ENCODE peak calls at places on chromosomes 11 and 22, in eight cellular contexts. L, F, G, D, N, I, W and J are unnamed samples.

GRCh38 chr11:88431675-88432341 is 94.3 kb upstream of the CTSC start:
- DNase-seq in L (no peak), F (no peak), G (no peak), D (no peak), N (no peak), I (no peak), W (no peak), J (no peak)

GRCh38 chr22:25735657-25736056 is 6.3 kb upstream of the MYO18B start:
- DNase-seq in L (no peak), F (no peak), G (no peak), D (no peak), N (no peak), I (no peak), W (no peak), J (no peak)

GRCh38 chr11:126461996-126462395 is 106.5 kb downstream of the ST3GAL4 start:
- DNase-seq in L (no peak), F (no peak), G (no peak), D (no peak), N (no peak), I (no peak), W (no peak), J (no peak)

GRCh38 chr11:122737951-122738693 is 82.6 kb downstream of the UBASH3B start:
- DNase-seq in L (no peak), F (no peak), G (no peak), D (peak; percentile 30), N (no peak), I (no peak), W (no peak), J (no peak)

GRCh38 chr22:42431401-42432019 is 693 bp downstream of the NFAM1 start:
- DNase-seq in L (no peak), F (no peak), G (no peak), D (no peak), N (no peak), I (no peak), W (no peak), J (no peak)

GRCh38 chr11:13765886-13766285 is 97.4 kb downstream of the FAR1 start:
- DNase-seq in L (no peak), F (no peak), G (no peak), D (no peak), N (no peak), I (no peak), W (no peak), J (no peak)

GRCh38 chr22:26751217-26751616 is 93.8 kb downstream of the MIAT start:
- DNase-seq in L (no peak), F (no peak), G (peak; percentile 48), D (peak; percentile 96), N (peak; percentile 61), I (no peak), W (no peak), J (no peak)

GRCh38 chr11:69696749-69697488 is 6.9 kb downstream of the FGF19 start:
- DNase-seq in L (no peak), F (no peak), G (no peak), D (no peak), N (no peak), I (no peak), W (no peak), J (no peak)

GRCh38 chr22:44328762-44329161 is 16.0 kb upstream of the SHISAL1 start:
- DNase-seq in L (no peak), F (no peak), G (no peak), D (no peak), N (no peak), I (no peak), W (no peak), J (no peak)

GRCh38 chr11:68012843-68013610 is 2.9 kb downstream of the ALDH3B1 start:
- DNase-seq in L (peak; percentile 35), F (no peak), G (no peak), D (peak; percentile 48), N (peak; percentile 98), I (no peak), W (peak; percentile 89), J (no peak)

GRCh38 chr11:16986434-16987204 is 27.6 kb downstream of the PLEKHA7 start:
- DNase-seq in L (peak; percentile 93), F (no peak), G (no peak), D (no peak), N (peak; percentile 48), I (peak; percentile 75), W (peak; percentile 90), J (no peak)

GRCh38 chr22:24435861-24436351 is 8.5 kb downstream of the ADORA2A start:
- DNase-seq in L (no peak), F (no peak), G (no peak), D (no peak), N (no peak), I (no peak), W (peak; percentile 79), J (no peak)

GRCh38 chr11:70158201-70158600 is 44.9 kb upstream of the FADD start:
- DNase-seq in L (no peak), F (no peak), G (no peak), D (peak; percentile 48), N (peak; percentile 25), I (no peak), W (no peak), J (no peak)

GRCh38 chr11:5369793-5370192 is 13.8 kb upstream of the OR51M1 start:
- DNase-seq in L (no peak), F (no peak), G (no peak), D (no peak), N (peak; percentile 38), I (no peak), W (no peak), J (no peak)

DNA sequence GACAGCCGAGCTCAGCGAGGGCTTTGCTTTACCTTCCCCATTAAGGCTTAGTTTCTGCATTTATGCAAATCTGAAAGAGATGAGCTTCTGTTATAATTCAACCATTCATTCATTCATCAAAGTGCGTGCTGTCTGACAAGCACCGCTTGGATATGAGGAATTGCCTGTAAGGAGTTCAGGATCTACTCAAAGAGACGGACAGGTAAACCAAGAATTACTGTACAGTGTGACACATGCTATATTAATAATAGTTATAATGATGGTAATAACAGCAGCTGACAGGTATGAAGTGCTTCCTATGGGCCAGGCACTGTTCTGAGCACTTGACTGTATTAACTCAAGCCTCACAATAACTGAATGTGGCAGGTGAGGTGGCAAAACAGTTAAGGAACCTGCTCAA is 109.9 kb upstream of the TBCEL start:
- DNase-seq in L (no peak), F (no peak), G (no peak), D (no peak), N (no peak), I (no peak), W (no peak), J (no peak)
- H3K9me3 ChIP-seq in L (no peaks in the 10 kb centered on the region), F (no peaks in the 10 kb centered on the region), G (no peaks in the 10 kb centered on the region), D (no peaks in the 10 kb centered on the region), N (no peaks in the 10 kb centered on the region), I (no peaks in the 10 kb centered on the region), W (no peaks in the 10 kb centered on the region), J (no peaks in the 10 kb centered on the region)

GRCh38 chr11:75768112-75768908 is at the start of gene DGAT2:
- DNase-seq in L (peak; percentile 62), F (peak; percentile 78), G (peak; percentile 70), D (peak; percentile 56), N (peak; percentile 83), I (peak; percentile 47), W (peak; percentile 87), J (peak; percentile 70)

GRCh38 chr11:75767228-75767572 is 1.4 kb upstream of the DGAT2 start:
- DNase-seq in L (no peak), F (no peak), G (no peak), D (no peak), N (no peak), I (no peak), W (peak; percentile 24), J (no peak)

GRCh38 chr11:75766449-75767227 is 1.9 kb upstream of the DGAT2 start:
- DNase-seq in L (peak; percentile 6), F (no peak), G (no peak), D (no peak), N (no peak), I (no peak), W (no peak), J (no peak)

GRCh38 chr11:75767793-75768111 is 826 bp upstream of the DGAT2 start:
- DNase-seq in L (no peak), F (no peak), G (no peak), D (no peak), N (no peak), I (no peak), W (no peak), J (no peak)

GRCh38 chr11:75768909-75769771 is 562 bp downstream of the DGAT2 start:
- DNase-seq in L (no peak), F (no peak), G (no peak), D (no peak), N (no peak), I (no peak), W (peak; percentile 69), J (no peak)
- H3K4me3 ChIP-seq in L (peak overlapping the region; percentile 44), F (peak overlapping the region; percentile 69), G (peak overlapping the region; percentile 58), D (peak overlapping the region; percentile 43), N (peak overlapping the region; percentile 35), I (peak overlapping the region; percentile 79), W (peak overlapping the region; percentile 50), J (peak overlapping the region; percentile 40)

DNA sequence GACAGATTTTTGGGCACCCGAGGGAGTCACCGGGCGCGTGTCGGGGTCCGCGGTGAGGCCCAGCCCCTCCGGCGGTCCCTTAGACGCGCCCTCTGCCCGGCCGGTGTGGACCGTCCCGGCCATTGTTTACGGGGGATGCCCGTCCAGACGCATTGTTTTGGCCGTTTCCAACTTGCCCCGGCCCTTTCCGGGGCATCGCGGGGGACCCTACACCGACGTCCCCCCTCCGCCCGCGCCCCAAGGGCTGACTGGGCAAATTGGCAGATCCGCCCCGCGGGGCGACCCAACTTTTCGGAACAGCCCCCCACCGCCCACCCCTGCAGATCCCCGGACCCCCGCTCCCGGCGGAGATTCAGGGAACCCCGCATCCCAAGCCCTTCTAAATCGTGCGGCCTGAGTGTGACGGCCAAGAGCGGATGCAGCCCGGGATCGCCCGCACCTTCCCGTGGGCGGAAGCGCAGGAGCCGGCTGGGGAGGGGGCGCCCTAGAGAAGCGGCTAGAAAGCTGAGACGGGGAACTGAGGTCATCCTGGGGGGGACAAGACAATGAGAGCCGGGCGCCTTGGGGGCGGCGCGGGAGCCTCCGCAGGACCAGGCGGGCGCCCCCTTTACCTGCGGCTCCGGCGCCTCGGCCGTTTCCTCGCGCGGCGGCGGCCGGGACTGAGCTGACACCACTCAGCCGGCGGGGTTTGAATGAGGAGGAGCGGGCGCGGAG is 17.1 kb upstream of the CCT8L2 start:
- DNase-seq in L (no peak), F (no peak), G (no peak), D (no peak), N (no peak), I (no peak), W (no peak), J (no peak)
- H3K9me3 ChIP-seq in L (no peaks in the 10 kb centered on the region), F (no peaks in the 10 kb centered on the region), G (no peaks in the 10 kb centered on the region), D (no peaks in the 10 kb centered on the region), N (no peaks in the 10 kb centered on the region), I (no peaks in the 10 kb centered on the region), W (no peaks in the 10 kb centered on the region), J (no peaks in the 10 kb centered on the region)

DNA sequence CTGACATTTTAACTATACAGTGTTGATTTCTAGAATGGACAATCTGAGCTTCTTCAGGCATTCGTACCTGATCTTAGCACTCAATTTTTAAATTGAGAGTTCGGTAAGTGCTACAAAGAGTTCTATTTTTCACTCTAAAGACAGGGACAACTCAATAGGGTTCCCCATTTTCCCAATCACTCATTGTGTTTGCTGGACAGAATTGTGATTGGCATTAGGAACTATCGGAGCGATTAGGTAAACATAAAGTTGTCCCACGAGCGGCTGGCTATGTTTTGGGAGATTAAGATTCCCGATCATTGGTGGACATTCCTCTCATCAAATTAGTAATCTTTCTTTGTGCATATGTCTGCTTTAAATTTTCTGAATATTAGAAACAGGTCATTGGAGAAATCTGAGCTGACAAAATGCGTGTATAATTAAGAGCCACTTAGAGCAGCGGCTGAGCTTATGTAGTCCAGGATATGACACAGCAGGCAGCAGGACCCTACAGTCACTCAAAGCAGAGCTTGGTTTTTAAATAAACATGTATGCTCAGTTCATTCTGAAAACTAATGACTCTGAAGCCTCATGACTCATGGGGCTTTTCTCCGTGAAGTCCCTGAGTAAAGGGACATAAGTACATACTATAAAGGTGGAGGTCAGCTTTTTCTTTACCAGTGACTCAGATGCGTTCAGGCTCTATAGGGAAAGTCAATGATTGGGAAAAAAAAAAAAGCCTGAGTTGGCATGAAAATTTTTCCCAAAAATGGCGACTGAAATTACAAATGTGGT is 109.4 kb downstream of the GRIA4 start:
- DNase-seq in L (no peak), F (no peak), G (no peak), D (no peak), N (peak; percentile 1), I (peak; percentile 35), W (no peak), J (no peak)
- H3K4me3 ChIP-seq in L (no peak overlapping the region), F (no peak overlapping the region), G (no peak overlapping the region), D (no peak overlapping the region), N (no peak overlapping the region), I (no peak overlapping the region), W (no peak overlapping the region), J (no peak overlapping the region)